ENCODE peak calls at places on chromosomes 16 and 17, in seven cellular contexts. One of them, this sample, is unnamed.

GRCh38 chr16:2874584-2875362 is 8.2 kb upstream of the FLYWCH2 start:
- DNase-seq in A549: peak
- DNase-seq in uterus: peak
- DNase-seq in thyroid gland: peak
- DNase-seq in heart left ventricle: peak
- DNase-seq in tibial nerve: peak
- DNase-seq in H1: peak
- DNase-seq in this sample: peak

GRCh38 chr16:12258806-12259205 is 282.3 kb downstream of the SNX29 start:
- DNase-seq in A549: no peak
- DNase-seq in uterus: no peak
- DNase-seq in thyroid gland: no peak
- DNase-seq in heart left ventricle: no peak
- DNase-seq in tibial nerve: no peak
- DNase-seq in H1: no peak
- DNase-seq in this sample: no peak

GRCh38 chr17:4295686-4296085 is 31.9 kb upstream of the ANKFY1 start:
- DNase-seq in A549: no peak
- DNase-seq in uterus: no peak
- DNase-seq in thyroid gland: no peak
- DNase-seq in heart left ventricle: no peak
- DNase-seq in tibial nerve: no peak
- DNase-seq in H1: no peak
- DNase-seq in this sample: no peak

GRCh38 chr17:67376892-67377726 is at the start of gene PITPNC1:
- DNase-seq in A549: peak
- DNase-seq in uterus: peak
- DNase-seq in thyroid gland: peak
- DNase-seq in heart left ventricle: peak
- DNase-seq in tibial nerve: peak
- DNase-seq in H1: peak
- DNase-seq in this sample: peak

GRCh38 chr16:73735018-73735417 is 561.6 kb upstream of the PSMD7 start:
- DNase-seq in A549: no peak
- DNase-seq in uterus: no peak
- DNase-seq in thyroid gland: no peak
- DNase-seq in heart left ventricle: no peak
- DNase-seq in tibial nerve: no peak
- DNase-seq in H1: no peak
- DNase-seq in this sample: no peak

GRCh38 chr16:66908116-66908515 is 10.6 kb downstream of the CDH16 start:
- DNase-seq in A549: no peak
- DNase-seq in uterus: no peak
- DNase-seq in thyroid gland: no peak
- DNase-seq in heart left ventricle: no peak
- DNase-seq in tibial nerve: no peak
- DNase-seq in H1: no peak
- DNase-seq in this sample: no peak

GRCh38 chr16:78673884-78674283 is 574.4 kb downstream of the WWOX start:
- DNase-seq in A549: no peak
- DNase-seq in uterus: no peak
- DNase-seq in thyroid gland: no peak
- DNase-seq in heart left ventricle: no peak
- DNase-seq in tibial nerve: no peak
- DNase-seq in H1: no peak
- DNase-seq in this sample: no peak

GRCh38 chr17:50036455-50037320 is 19.2 kb upstream of the ITGA3 start:
- DNase-seq in A549: no peak
- DNase-seq in uterus: no peak
- DNase-seq in thyroid gland: peak
- DNase-seq in heart left ventricle: no peak
- DNase-seq in tibial nerve: no peak
- DNase-seq in H1: no peak
- DNase-seq in this sample: no peak

GRCh38 chr16:86074651-86075487 is 175.9 kb downstream of the IRF8 start:
- DNase-seq in A549: no peak
- DNase-seq in uterus: no peak
- DNase-seq in thyroid gland: no peak
- DNase-seq in heart left ventricle: no peak
- DNase-seq in tibial nerve: no peak
- DNase-seq in H1: no peak
- DNase-seq in this sample: no peak

GRCh38 chr17:30426292-30426691 is 47.6 kb downstream of the CPD start:
- DNase-seq in A549: no peak
- DNase-seq in uterus: no peak
- DNase-seq in thyroid gland: no peak
- DNase-seq in heart left ventricle: no peak
- DNase-seq in tibial nerve: no peak
- DNase-seq in H1: no peak
- DNase-seq in this sample: no peak

GRCh38 chr16:50267651-50268050 is 1.3 kb downstream of the ADCY7 start:
- DNase-seq in A549: no peak
- DNase-seq in uterus: no peak
- DNase-seq in thyroid gland: no peak
- DNase-seq in heart left ventricle: peak
- DNase-seq in tibial nerve: no peak
- DNase-seq in H1: no peak
- DNase-seq in this sample: no peak

GRCh38 chr17:56777859-56778258 is 55.9 kb downstream of the C17orf67 start:
- DNase-seq in A549: no peak
- DNase-seq in uterus: no peak
- DNase-seq in thyroid gland: no peak
- DNase-seq in heart left ventricle: no peak
- DNase-seq in tibial nerve: no peak
- DNase-seq in H1: no peak
- DNase-seq in this sample: no peak

GRCh38 chr16:25966172-25967097 is 274.7 kb downstream of the HS3ST4 start:
- DNase-seq in A549: no peak
- DNase-seq in uterus: no peak
- DNase-seq in thyroid gland: no peak
- DNase-seq in heart left ventricle: no peak
- DNase-seq in tibial nerve: no peak
- DNase-seq in H1: no peak
- DNase-seq in this sample: no peak

GRCh38 chr16:14071576-14072271 is 605 bp downstream of the MRTFB start:
- DNase-seq in A549: peak
- DNase-seq in uterus: no peak
- DNase-seq in thyroid gland: no peak
- DNase-seq in heart left ventricle: peak
- DNase-seq in tibial nerve: no peak
- DNase-seq in H1: peak
- DNase-seq in this sample: no peak

GRCh38 chr16:65122974-65123845 is 1.3 kb upstream of the CDH11 start:
- DNase-seq in A549: no peak
- DNase-seq in uterus: peak
- DNase-seq in thyroid gland: no peak
- DNase-seq in heart left ventricle: peak
- DNase-seq in tibial nerve: peak
- DNase-seq in H1: no peak
- DNase-seq in this sample: no peak

GRCh38 chr17:71632328-71632727 is 488.5 kb upstream of the SOX9 start:
- DNase-seq in A549: no peak
- DNase-seq in uterus: no peak
- DNase-seq in thyroid gland: no peak
- DNase-seq in heart left ventricle: no peak
- DNase-seq in tibial nerve: no peak
- DNase-seq in H1: no peak
- DNase-seq in this sample: no peak

GRCh38 chr17:7834891-7835817 is 1.1 kb downstream of the KDM6B start:
- DNase-seq in A549: peak
- DNase-seq in uterus: peak
- DNase-seq in thyroid gland: peak
- DNase-seq in heart left ventricle: peak
- DNase-seq in tibial nerve: peak
- DNase-seq in H1: peak
- DNase-seq in this sample: peak

GRCh38 chr17:65750678-65751077 is 189.2 kb upstream of the AXIN2 start:
- DNase-seq in A549: peak
- DNase-seq in uterus: peak
- DNase-seq in thyroid gland: peak
- DNase-seq in heart left ventricle: peak
- DNase-seq in tibial nerve: peak
- DNase-seq in H1: no peak
- DNase-seq in this sample: peak

GRCh38 chr17:2075336-2076056 is 20.6 kb downstream of the HIC1 start:
- DNase-seq in A549: no peak
- DNase-seq in uterus: peak
- DNase-seq in thyroid gland: no peak
- DNase-seq in heart left ventricle: peak
- DNase-seq in tibial nerve: no peak
- DNase-seq in H1: no peak
- DNase-seq in this sample: no peak

GRCh38 chr17:43367588-43368242 is 31.1 kb upstream of the ARL4D start:
- DNase-seq in A549: peak
- DNase-seq in uterus: peak
- DNase-seq in thyroid gland: no peak
- DNase-seq in heart left ventricle: no peak
- DNase-seq in tibial nerve: no peak
- DNase-seq in H1: peak
- DNase-seq in this sample: no peak

GRCh38 chr17:7634384-7634783 is 4.4 kb downstream of the SHBG start:
- DNase-seq in A549: peak
- DNase-seq in uterus: no peak
- DNase-seq in thyroid gland: peak
- DNase-seq in heart left ventricle: peak
- DNase-seq in tibial nerve: peak
- DNase-seq in H1: peak
- DNase-seq in this sample: peak

DNA sequence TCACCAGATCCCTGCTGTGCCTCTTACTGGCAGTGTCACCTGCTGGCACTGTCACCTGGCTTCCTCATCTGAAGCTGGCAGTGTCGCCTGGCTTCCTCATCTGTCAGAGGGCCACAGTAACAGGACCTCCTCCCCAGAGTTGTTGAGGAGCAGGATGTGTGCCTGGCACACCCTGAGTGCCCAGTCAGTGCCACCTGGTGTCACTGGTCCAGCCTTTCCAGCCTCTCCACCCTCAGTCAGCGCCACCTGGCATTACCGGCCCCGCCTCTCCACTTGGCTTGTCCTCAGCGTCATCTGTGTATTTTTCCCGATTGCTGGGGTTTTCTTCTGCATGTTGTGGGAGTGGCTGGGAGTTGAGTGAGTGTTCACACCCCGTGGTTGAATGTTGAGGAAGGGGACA is 37.9 kb downstream of the USP10 start:
- DNase-seq in A549: no peak
- DNase-seq in uterus: no peak
- DNase-seq in thyroid gland: peak
- DNase-seq in heart left ventricle: no peak
- DNase-seq in tibial nerve: no peak
- DNase-seq in H1: no peak
- DNase-seq in this sample: no peak
- TF ChIP-seq POLR2A in A549: no peak
- TF ChIP-seq POLR2A in uterus: no peak
- TF ChIP-seq POLR2A in thyroid gland: peak
- TF ChIP-seq POLR2A in heart left ventricle: no peak
- TF ChIP-seq POLR2A in tibial nerve: no peak
- TF ChIP-seq POLR2A in H1: no peak
- TF ChIP-seq POLR2A in this sample: no peak

DNA sequence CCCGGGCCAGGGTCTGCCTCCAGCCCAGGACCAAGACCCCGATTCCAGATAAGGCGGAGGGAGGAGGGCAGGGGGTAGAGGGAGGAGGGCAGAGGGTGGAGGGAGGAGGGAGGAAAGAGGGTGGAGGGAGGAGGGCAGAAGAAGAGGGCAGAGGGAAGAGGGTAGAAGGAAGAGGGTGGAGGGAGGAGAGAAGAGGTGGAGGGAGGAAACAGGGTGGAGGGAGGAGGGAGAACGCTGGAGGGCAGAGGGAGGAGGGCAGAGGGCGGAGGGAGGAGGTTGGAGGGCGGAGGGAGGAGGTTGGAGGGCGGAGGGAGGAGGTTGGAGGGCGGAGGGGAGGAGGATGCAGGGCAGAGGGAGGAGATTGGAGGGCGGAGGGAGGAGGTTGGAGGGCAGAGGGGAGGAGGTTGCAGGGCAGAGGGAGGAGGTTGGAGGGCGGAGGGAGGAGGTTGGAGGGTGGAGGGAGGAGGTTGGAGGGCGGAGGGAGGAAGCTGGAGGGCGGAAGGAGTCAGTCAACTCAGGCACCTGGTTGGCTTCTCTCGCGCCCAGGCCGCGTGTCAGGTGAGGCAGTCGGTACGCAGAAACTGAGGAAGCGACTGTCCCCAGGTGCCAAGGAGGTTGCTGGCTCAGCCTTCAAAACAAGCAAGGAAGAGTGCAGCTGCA is 65.2 kb downstream of the KLHDC4 start:
- DNase-seq in A549: no peak
- DNase-seq in uterus: no peak
- DNase-seq in thyroid gland: no peak
- DNase-seq in heart left ventricle: no peak
- DNase-seq in tibial nerve: no peak
- DNase-seq in H1: no peak
- DNase-seq in this sample: no peak
- H3K4me3 ChIP-seq in A549: no peak
- H3K4me3 ChIP-seq in uterus: no peak
- H3K4me3 ChIP-seq in thyroid gland: no peak
- H3K4me3 ChIP-seq in heart left ventricle: no peak
- H3K4me3 ChIP-seq in tibial nerve: no peak
- H3K4me3 ChIP-seq in H1: no peak
- H3K4me3 ChIP-seq in this sample: no peak

GRCh38 chr17:81388091-81388611 is 7.1 kb upstream of the BAHCC1 start:
- DNase-seq in A549: no peak
- DNase-seq in uterus: no peak
- DNase-seq in thyroid gland: no peak
- DNase-seq in heart left ventricle: no peak
- DNase-seq in tibial nerve: no peak
- DNase-seq in H1: no peak
- DNase-seq in this sample: no peak

GRCh38 chr17:81390029-81390428 is 5.2 kb upstream of the BAHCC1 start:
- DNase-seq in A549: no peak
- DNase-seq in uterus: no peak
- DNase-seq in thyroid gland: no peak
- DNase-seq in heart left ventricle: no peak
- DNase-seq in tibial nerve: no peak
- DNase-seq in H1: no peak
- DNase-seq in this sample: no peak

GRCh38 chr17:81389585-81389984 is 5.7 kb upstream of the BAHCC1 start:
- DNase-seq in A549: no peak
- DNase-seq in uterus: no peak
- DNase-seq in thyroid gland: no peak
- DNase-seq in heart left ventricle: no peak
- DNase-seq in tibial nerve: no peak
- DNase-seq in H1: no peak
- DNase-seq in this sample: no peak

GRCh38 chr17:81387235-81388060 is 7.8 kb upstream of the BAHCC1 start:
- DNase-seq in A549: peak
- DNase-seq in uterus: peak
- DNase-seq in thyroid gland: peak
- DNase-seq in heart left ventricle: peak
- DNase-seq in tibial nerve: no peak
- DNase-seq in H1: no peak
- DNase-seq in this sample: peak

GRCh38 chr17:81388612-81389367 is 6.5 kb upstream of the BAHCC1 start:
- DNase-seq in A549: no peak
- DNase-seq in uterus: no peak
- DNase-seq in thyroid gland: peak
- DNase-seq in heart left ventricle: peak
- DNase-seq in tibial nerve: no peak
- DNase-seq in H1: peak
- DNase-seq in this sample: no peak
- TF ChIP-seq POLR2A in A549: no peak
- TF ChIP-seq POLR2A in uterus: no peak
- TF ChIP-seq POLR2A in thyroid gland: no peak
- TF ChIP-seq POLR2A in heart left ventricle: no peak
- TF ChIP-seq POLR2A in tibial nerve: no peak
- TF ChIP-seq POLR2A in H1: no peak
- TF ChIP-seq POLR2A in this sample: peak

GRCh38 chr17:54861469-54861983 is 39.1 kb upstream of the TOM1L1 start:
- DNase-seq in A549: no peak
- DNase-seq in uterus: no peak
- DNase-seq in thyroid gland: no peak
- DNase-seq in heart left ventricle: no peak
- DNase-seq in tibial nerve: no peak
- DNase-seq in H1: no peak
- DNase-seq in this sample: no peak
- H3K4me3 ChIP-seq in A549: no peak
- H3K4me3 ChIP-seq in uterus: no peak
- H3K4me3 ChIP-seq in thyroid gland: no peak
- H3K4me3 ChIP-seq in heart left ventricle: no peak
- H3K4me3 ChIP-seq in tibial nerve: no peak
- H3K4me3 ChIP-seq in H1: no peak
- H3K4me3 ChIP-seq in this sample: no peak